ENCODE peak calls at places on chromosomes 7 and 10, in seven cellular contexts. P, W, T, Z, M, L and S are unnamed samples.
A peak's percentile ranks its signal among the peaks of the same experiment; 100 is the strongest.

GRCh38 chr10:61935085-61935484 is 33.6 kb downstream of the ARID5B start:
- DNase-seq in T (no peak), L (no peak), M (no peak), P (no peak), W (no peak), Z (no peak), S (no peak)

GRCh38 chr10:105914432-105914831 is 1250.1 kb downstream of the SORCS1 start:
- DNase-seq in Z (no peak), T (no peak), P (no peak), W (no peak), M (no peak), L (no peak), S (no peak)

GRCh38 chr7:158263964-158264748 is 323.5 kb downstream of the PTPRN2 start:
- DNase-seq in W (peak; percentile 12), Z (no peak), L (no peak), T (no peak), M (no peak), P (no peak), S (no peak)

GRCh38 chr10:114648368-114648767 is 9.7 kb downstream of the ABLIM1 start:
- DNase-seq in P (no peak), T (no peak), M (peak; percentile 44), L (peak; percentile 69), W (no peak), Z (no peak), S (no peak)

GRCh38 chr10:14540062-14540461 is 209.3 kb upstream of the FRMD4A start:
- DNase-seq in M (no peak), L (no peak), W (no peak), T (no peak), Z (no peak), P (no peak), S (no peak)

GRCh38 chr10:132418520-132419416 is 21.8 kb downstream of the PWWP2B start:
- DNase-seq in P (no peak), L (peak; percentile 68), Z (no peak), T (no peak), M (no peak), W (peak; percentile 79), S (no peak)

GRCh38 chr10:112755446-112756117 is 194.5 kb upstream of the TCF7L2 start:
- DNase-seq in P (no peak), M (no peak), L (no peak), W (no peak), T (no peak), Z (peak; percentile 53), S (no peak)

GRCh38 chr7:34224259-34224658 is 318.9 kb downstream of the BMPER start:
- DNase-seq in M (no peak), W (no peak), T (no peak), P (no peak), Z (no peak), L (no peak), S (no peak)

GRCh38 chr10:80500572-80501380 is 36.9 kb upstream of the SH2D4B start:
- DNase-seq in M (no peak), Z (peak; percentile 32), T (peak; percentile 74), P (no peak), W (peak; percentile 80), L (peak; percentile 33), S (peak; percentile 77)

GRCh38 chr10:22087365-22087738 is 83.8 kb upstream of the DNAJC1 start:
- DNase-seq in L (no peak), M (no peak), P (no peak), W (no peak), Z (no peak), T (no peak), S (no peak)

GRCh38 chr7:150801946-150802771 is 1.6 kb downstream of the TMEM176A start:
- DNase-seq in L (no peak), W (no peak), T (no peak), Z (no peak), P (no peak), M (no peak), S (no peak)

GRCh38 chr10:43892062-43892765 is 243.5 kb upstream of the ZNF32 start:
- DNase-seq in Z (no peak), L (peak; percentile 8), W (no peak), P (no peak), T (no peak), M (no peak), S (no peak)

GRCh38 chr10:124646483-124647352 is 97.5 kb downstream of the FAM53B start:
- DNase-seq in M (peak; percentile 74), P (peak; percentile 81), T (peak; percentile 80), Z (peak; percentile 70), L (peak; percentile 41), W (peak; percentile 88), S (no peak)

GRCh38 chr10:80487791-80488538 is 33.9 kb downstream of the TSPAN14 start:
- DNase-seq in W (peak; percentile 64), M (no peak), L (no peak), Z (no peak), P (no peak), T (peak; percentile 39), S (peak; percentile 79)

GRCh38 chr10:133379152-133379800 is at the start of gene PAOX:
- DNase-seq in P (no peak), M (no peak), W (peak; percentile 86), Z (peak; percentile 80), T (peak; percentile 74), L (peak; percentile 29), S (peak; percentile 74)

GRCh38 chr10:118031351-118032075 is 15.2 kb downstream of the RAB11FIP2 start:
- DNase-seq in W (no peak), L (no peak), P (no peak), Z (no peak), M (no peak), T (no peak), S (no peak)

GRCh38 chr7:135321556-135321955 is 87.9 kb downstream of the STRA8 start:
- DNase-seq in T (no peak), L (peak; percentile 75), Z (no peak), P (no peak), W (no peak), M (no peak), S (no peak)

GRCh38 chr10:117663750-117664149 is 121.2 kb downstream of the EMX2 start:
- DNase-seq in Z (no peak), T (no peak), P (no peak), L (peak; percentile 86), M (peak; percentile 5), W (no peak), S (peak; percentile 45)

GRCh38 chr10:100878291-100878910 is 34.4 kb upstream of the SLF2 start:
- DNase-seq in W (no peak), M (peak; percentile 21), P (no peak), L (peak; percentile 78), Z (peak; percentile 73), T (peak; percentile 36), S (peak; percentile 54)

GRCh38 chr10:3067859-3068179 is 471 bp downstream of the PFKP start:
- DNase-seq in P (no peak), W (no peak), M (no peak), Z (no peak), T (no peak), L (no peak), S (no peak)

DNA sequence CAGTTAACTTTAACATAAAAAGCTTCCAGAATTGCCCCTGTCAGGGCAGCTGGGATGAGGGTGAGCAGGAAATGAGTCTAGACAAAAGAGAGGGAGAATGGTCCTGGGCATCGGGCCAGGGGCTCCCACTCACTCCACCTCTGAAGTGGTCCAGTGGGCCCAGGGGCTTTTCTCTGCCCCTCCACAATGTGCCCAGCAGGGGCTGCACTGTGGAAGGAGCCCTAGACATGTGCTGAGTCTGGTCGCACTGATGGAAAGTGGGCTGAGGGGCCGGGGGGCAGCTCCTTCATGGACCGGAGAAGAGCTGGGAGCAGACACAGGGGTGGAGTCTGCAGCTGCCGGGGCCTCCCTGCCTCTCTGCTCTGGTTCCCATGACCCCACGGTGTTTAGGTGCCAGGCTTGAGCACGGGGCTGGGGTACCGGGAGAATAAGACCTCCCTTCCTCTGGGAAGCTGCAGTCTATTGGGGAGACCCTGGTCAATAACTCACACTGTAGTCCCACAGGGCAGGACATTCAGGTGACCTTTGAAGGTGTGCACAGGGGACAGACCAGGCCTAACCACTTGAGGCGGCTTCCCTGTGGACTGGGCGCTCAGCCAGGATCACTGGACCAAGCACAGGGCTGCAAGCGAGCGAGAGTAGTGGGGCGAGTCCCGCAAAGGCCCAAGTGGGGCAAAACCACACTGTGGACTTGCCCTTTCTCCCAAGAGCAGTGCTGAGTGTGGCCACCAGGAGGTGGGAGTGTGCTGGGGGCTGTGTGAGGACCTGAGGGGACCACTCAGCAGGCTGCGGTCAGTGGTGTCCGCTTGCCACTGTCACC is 6.1 kb downstream of the ADCY1 start:
- DNase-seq in M (no peak), W (no peak), P (no peak), L (no peak), Z (no peak), T (peak; percentile 32), S (no peak)
- TF ChIP-seq CTCF in M (peak; percentile 59), W (no peak), P (peak; percentile 14), L (peak; percentile 26), Z (no peak), T (peak; percentile 38), S (no peak)

GRCh38 chr10:9301148-9301547 is 1246.7 kb downstream of the GATA3 start:
- DNase-seq in P (no peak), L (peak; percentile 20), W (no peak), T (no peak), M (no peak), Z (no peak), S (no peak)
- TF ChIP-seq CTCF in P (no peak), L (peak; percentile 29), W (no peak), T (no peak), M (peak; percentile 40), Z (peak; percentile 52), S (no peak)

GRCh38 chr7:40829201-40829600 is 694.4 kb downstream of the SUGCT start:
- DNase-seq in L (no peak), M (no peak), W (no peak), T (no peak), P (no peak), Z (no peak), S (no peak)

GRCh38 chr7:40836218-40836617 is 701.4 kb downstream of the SUGCT start:
- DNase-seq in Z (no peak), T (no peak), M (no peak), W (no peak), L (no peak), P (no peak), S (no peak)

GRCh38 chr7:40828686-40829085 is 693.9 kb downstream of the SUGCT start:
- DNase-seq in L (no peak), W (no peak), M (no peak), T (no peak), Z (no peak), P (no peak), S (no peak)

DNA sequence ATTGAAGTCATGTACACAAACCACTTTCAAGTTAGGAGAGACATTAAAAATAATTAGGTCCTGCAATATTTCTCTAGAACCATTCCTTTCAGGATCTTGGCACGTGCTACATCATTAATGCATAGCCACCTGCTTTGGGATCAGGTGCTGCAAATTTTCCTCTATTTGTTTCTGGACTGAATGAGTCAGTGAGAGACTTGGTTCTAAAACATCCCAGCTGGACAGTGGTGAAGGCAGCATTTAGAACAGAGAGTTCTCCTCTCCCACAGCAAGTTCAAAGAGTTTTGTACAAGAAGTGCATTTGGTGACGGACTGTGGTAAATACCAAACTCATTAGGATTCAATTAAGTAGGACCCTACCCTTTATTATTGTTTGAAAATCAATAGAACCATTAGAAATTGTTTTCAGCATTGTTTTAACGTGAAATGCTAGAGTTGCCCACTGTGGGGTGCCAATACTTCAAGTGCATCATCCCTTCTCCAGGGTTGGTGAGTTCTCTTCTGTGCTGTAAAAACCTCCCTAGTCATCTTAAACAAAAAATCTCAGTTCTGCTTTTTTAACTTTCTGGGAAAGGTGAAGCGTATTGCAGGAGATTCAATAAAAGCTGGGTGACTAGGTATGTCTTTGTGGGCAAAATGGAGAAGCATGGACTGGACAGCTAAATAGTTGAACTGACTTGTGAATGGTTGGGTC is 698.9 kb downstream of the SUGCT start:
- DNase-seq in M (no peak), W (no peak), Z (no peak), T (no peak), L (no peak), P (no peak), S (no peak)
- TF ChIP-seq CTCF in M (peak; percentile 48), W (no peak), Z (no peak), T (no peak), L (peak; percentile 31), P (no peak), S (no peak)

GRCh38 chr10:52778511-52779392 is 6.2 kb upstream of the MBL2 start:
- DNase-seq in T (no peak), Z (no peak), L (peak; percentile 21), W (no peak), P (no peak), M (no peak), S (no peak)
- TF ChIP-seq CTCF in T (peak; percentile 54), Z (peak; percentile 58), L (peak; percentile 15), W (no peak), P (no peak), M (peak; percentile 81), S (peak; percentile 21)